ENCODE peak calls at places on chromosomes 3 and 15, in eight cellular contexts. N is heart right ventricle, H is fibroblast of lung, Z is pancreas, M is adrenal gland, W is upper lobe of right lung, U is left ventricle myocardium inferior, S is PC-9. R is an unnamed sample.

GRCh38 chr15:69994429-69995201 is 103.1 kb downstream of the TLE3 start:
- DNase-seq in N (no peak), H (no peak), Z (no peak), M (no peak), W (no peak), U (no peak), S (no peak), R (no peak)

GRCh38 chr3:52721002-52721741 is 15.3 kb downstream of the SPCS1 start:
- DNase-seq in N (no peak), H (no peak), Z (no peak), M (no peak), W (no peak), U (no peak), S (no peak), R (no peak)

GRCh38 chr3:57152761-57153160 is 12.4 kb downstream of the IL17RD start:
- DNase-seq in N (no peak), H (no peak), Z (no peak), M (no peak), W (no peak), U (no peak), S (no peak), R (no peak)

GRCh38 chr3:100047455-100048141 is 66.7 kb downstream of the FILIP1L start:
- DNase-seq in N (peak; percentile 16), H (peak; percentile 99), Z (no peak), M (no peak), W (no peak), U (no peak), S (peak; percentile 41), R (no peak)

GRCh38 chr3:195003006-195003892 is 267.7 kb downstream of the XXYLT1 start:
- DNase-seq in N (peak; percentile 63), H (no peak), Z (no peak), M (no peak), W (peak; percentile 72), U (peak; percentile 84), S (no peak), R (no peak)

GRCh38 chr15:90062023-90062728 is 40.1 kb downstream of the IDH2 start:
- DNase-seq in N (peak; percentile 69), H (peak; percentile 10), Z (peak; percentile 93), M (peak; percentile 44), W (peak; percentile 87), U (peak; percentile 54), S (no peak), R (peak; percentile 36)

GRCh38 chr3:13069495-13069894 is 3.7 kb downstream of the IQSEC1 start:
- DNase-seq in N (no peak), H (no peak), Z (no peak), M (no peak), W (no peak), U (no peak), S (no peak), R (peak; percentile 55)

GRCh38 chr15:29141908-29142747 is 127.5 kb downstream of the NSMCE3 start:
- DNase-seq in N (no peak), H (peak; percentile 35), Z (no peak), M (no peak), W (no peak), U (no peak), S (no peak), R (no peak)

GRCh38 chr3:146052046-146052790 is 108.8 kb downstream of the PLOD2 start:
- DNase-seq in N (no peak), H (no peak), Z (no peak), M (no peak), W (no peak), U (no peak), S (no peak), R (no peak)

GRCh38 chr3:124669470-124669869 is 60.8 kb upstream of the UMPS start:
- DNase-seq in N (no peak), H (peak; percentile 87), Z (no peak), M (no peak), W (no peak), U (no peak), S (no peak), R (no peak)

GRCh38 chr3:51501833-51502561 is 2.2 kb upstream of the DCAF1 start:
- DNase-seq in N (peak; percentile 69), H (peak; percentile 57), Z (peak; percentile 78), M (peak; percentile 83), W (peak; percentile 86), U (peak; percentile 76), S (peak; percentile 68), R (peak; percentile 71)

GRCh38 chr3:59425942-59426341 is 376.1 kb upstream of the CFAP20DC start:
- DNase-seq in N (no peak), H (peak; percentile 20), Z (no peak), M (no peak), W (no peak), U (no peak), S (no peak), R (peak; percentile 52)

GRCh38 chr3:62554264-62554799 is 181.0 kb upstream of the FEZF2 start:
- DNase-seq in N (no peak), H (no peak), Z (no peak), M (no peak), W (no peak), U (no peak), S (no peak), R (no peak)

GRCh38 chr3:51620543-51620942 is 50.5 kb upstream of the TEX264 start:
- DNase-seq in N (no peak), H (peak; percentile 62), Z (no peak), M (no peak), W (no peak), U (no peak), S (no peak), R (no peak)

GRCh38 chr15:64904189-64904588 is 7.5 kb upstream of the ANKDD1A start:
- DNase-seq in N (no peak), H (no peak), Z (no peak), M (no peak), W (no peak), U (peak; percentile 8), S (no peak), R (no peak)

GRCh38 chr3:143484851-143485512 is 363.3 kb downstream of the SLC9A9 start:
- DNase-seq in N (no peak), H (peak; percentile 40), Z (no peak), M (no peak), W (no peak), U (no peak), S (peak; percentile 9), R (no peak)

GRCh38 chr15:90221251-90221900 is 12.4 kb downstream of the CIB1 start:
- DNase-seq in N (peak; percentile 76), H (peak; percentile 77), Z (peak; percentile 85), M (peak; percentile 90), W (peak; percentile 82), U (peak; percentile 74), S (peak; percentile 66), R (no peak)

GRCh38 chr3:178859386-178859785 is 212.2 kb downstream of the ZMAT3 start:
- DNase-seq in N (no peak), H (no peak), Z (no peak), M (no peak), W (no peak), U (no peak), S (no peak), R (no peak)

DNA sequence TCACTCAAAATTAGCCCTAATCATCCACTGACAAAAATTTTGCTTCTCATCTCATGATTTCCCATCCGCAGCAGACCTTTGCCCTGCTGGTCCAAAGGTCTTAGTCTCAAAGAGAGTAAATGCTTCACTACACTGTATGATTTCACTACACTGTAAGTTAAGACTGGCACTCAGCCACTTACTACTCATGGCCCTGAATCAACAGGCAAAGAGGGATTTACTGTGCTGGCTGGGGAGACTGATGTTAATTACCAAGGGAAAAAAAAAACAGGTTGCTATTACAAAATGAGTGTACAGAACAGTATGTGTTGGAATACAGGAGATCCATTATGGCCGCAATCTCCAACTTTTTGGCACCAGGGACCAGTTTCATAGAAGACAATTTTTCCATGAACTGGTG is 214.8 kb downstream of the ZMAT3 start:
- DNase-seq in N (no peak), H (no peak), Z (no peak), M (no peak), W (no peak), U (no peak), S (no peak), R (no peak)
- H3K27ac ChIP-seq in N (no peak overlapping the region), H (no peak overlapping the region), Z (no peak overlapping the region), M (no peak overlapping the region), W (no peak overlapping the region), U (no peak overlapping the region), S (no peak overlapping the region), R (no peak overlapping the region)

GRCh38 chr3:47478022-47478421 is 2.3 kb upstream of the SCAP start:
- DNase-seq in N (no peak), H (no peak), Z (no peak), M (no peak), W (no peak), U (no peak), S (no peak), R (no peak)

GRCh38 chr3:47475570-47476329 is at the start of gene SCAP:
- DNase-seq in N (peak; percentile 92), H (peak; percentile 53), Z (peak; percentile 97), M (peak; percentile 96), W (peak; percentile 98), U (peak; percentile 94), S (peak; percentile 94), R (peak; percentile 90)

GRCh38 chr3:47476644-47477199 is 981 bp upstream of the SCAP start:
- DNase-seq in N (no peak), H (no peak), Z (no peak), M (no peak), W (no peak), U (no peak), S (no peak), R (no peak)

GRCh38 chr3:47475029-47475569 is 642 bp downstream of the SCAP start:
- DNase-seq in N (no peak), H (peak; percentile 29), Z (no peak), M (peak; percentile 41), W (no peak), U (no peak), S (no peak), R (no peak)

DNA sequence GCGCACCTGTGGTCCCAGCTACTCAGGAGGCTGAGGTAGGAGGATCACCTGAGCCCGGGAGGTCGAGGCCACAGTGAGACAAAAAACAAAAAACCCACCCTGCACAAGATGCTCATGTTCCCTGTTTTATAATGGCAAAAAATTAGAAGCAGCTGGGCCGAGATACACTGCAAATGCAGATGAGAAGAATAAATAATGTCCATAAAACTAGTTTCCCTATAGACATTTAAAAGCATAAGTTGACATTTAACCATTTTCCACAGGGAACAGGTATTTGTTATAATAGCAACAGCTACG is 537 bp upstream of the SCAP start:
- DNase-seq in N (no peak), H (no peak), Z (no peak), M (no peak), W (no peak), U (no peak), S (no peak), R (no peak)
- H3K4me3 ChIP-seq in N (peak overlapping the region; percentile 95), H (peak overlapping the region; percentile 63), Z (peak overlapping the region; percentile 64), M (peak overlapping the region; percentile 90), W (peak overlapping the region; percentile 93), U (peak overlapping the region; percentile 98), S (peak overlapping the region; percentile 94), R (peak overlapping the region; percentile 58)

GRCh38 chr3:185824467-185825378 is at the start of gene IGF2BP2:
- DNase-seq in N (peak; percentile 49), H (peak; percentile 84), Z (peak; percentile 74), M (peak; percentile 77), W (peak; percentile 86), U (peak; percentile 74), S (peak; percentile 96), R (peak; percentile 38)
- TF ChIP-seq CTCF in N (no peak), H (peak; percentile 5), Z (no peak), M (peak; percentile 20), W (no peak), U (peak; percentile 24), S (no peak), R (no peak)

DNA sequence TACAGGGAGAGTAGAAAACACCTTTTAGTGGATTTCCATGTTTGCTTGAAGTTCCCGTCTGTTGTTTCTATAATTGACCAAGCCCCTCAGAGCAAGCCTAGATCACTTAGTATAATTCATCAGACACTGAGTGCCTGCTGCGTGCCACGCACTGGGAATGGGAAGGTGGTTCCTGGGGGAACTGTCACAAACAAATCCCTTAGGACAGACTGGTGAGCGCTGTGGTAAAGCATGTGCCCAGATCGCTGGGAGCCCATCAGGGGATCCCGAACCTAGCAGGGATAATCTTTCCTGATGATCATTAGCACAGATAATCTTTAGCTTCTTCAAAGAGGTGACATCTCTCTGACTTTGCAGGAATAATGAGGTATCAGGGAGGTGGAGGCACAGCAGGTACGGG is 9.6 kb downstream of the MRPS11 start:
- DNase-seq in N (no peak), H (no peak), Z (no peak), M (no peak), W (no peak), U (no peak), S (no peak), R (no peak)
- H3K27ac ChIP-seq in N (no peak overlapping the region), H (no peak overlapping the region), Z (no peak overlapping the region), M (no peak overlapping the region), W (no peak overlapping the region), U (peak overlapping the region; percentile 62), S (no peak overlapping the region), R (no peak overlapping the region)